ENCODE peak calls at places on chromosomes 3 and 15, in ten cellular contexts. I, O, R, J, D, T, B, V, P and M are unnamed samples. For H3K36me3 and H3K4me1, the result is how much of the 10 kb centered on the place peaks cover.

GRCh38 chr3:120324185-120324584 is 25.0 kb downstream of the LRRC58 start:
- DNase-seq in B (no peak), V (no peak), I (no peak), J (no peak), O (peak), R (no peak), T (no peak), D (no peak), P (no peak), M (no peak)

GRCh38 chr15:40118473-40118872 is 9.8 kb upstream of the BMF start:
- DNase-seq in T (no peak), R (no peak), J (no peak), I (no peak), P (no peak), V (no peak), B (no peak), O (peak), D (peak), M (no peak)

GRCh38 chr3:194322701-194323174 is 28.4 kb downstream of the CPN2 start:
- DNase-seq in I (no peak), P (no peak), R (no peak), B (peak), T (no peak), D (no peak), V (no peak), O (peak), J (peak), M (no peak)

GRCh38 chr15:77589839-77590238 is 42.9 kb downstream of the LINGO1 start:
- DNase-seq in T (no peak), J (no peak), P (no peak), B (no peak), D (no peak), O (no peak), I (peak), R (peak), V (peak), M (no peak)

GRCh38 chr3:188202358-188203138 is 48.6 kb downstream of the LPP start:
- DNase-seq in R (no peak), O (no peak), J (no peak), I (no peak), T (no peak), P (no peak), V (no peak), B (no peak), D (peak), M (no peak)

GRCh38 chr15:42788725-42789124 is 51.8 kb upstream of the CDAN1 start:
- DNase-seq in J (no peak), T (no peak), D (no peak), R (no peak), P (no peak), O (no peak), V (no peak), B (no peak), I (no peak), M (no peak)

GRCh38 chr3:170278632-170279031 is 56.4 kb downstream of the PRKCI start:
- DNase-seq in T (no peak), J (no peak), R (no peak), V (no peak), D (no peak), P (no peak), B (no peak), O (no peak), I (no peak), M (no peak)

GRCh38 chr3:41898631-41899030 is 63.3 kb downstream of the ULK4 start:
- DNase-seq in V (no peak), B (no peak), D (no peak), R (no peak), I (no peak), O (no peak), P (no peak), J (no peak), T (no peak), M (no peak)

GRCh38 chr15:71761649-71762048 is 48.7 kb upstream of the NR2E3 start:
- DNase-seq in T (no peak), O (peak), P (no peak), B (no peak), V (no peak), I (peak), D (no peak), R (peak), J (peak), M (peak)

GRCh38 chr3:85303156-85303555 is 344.4 kb downstream of the CADM2 start:
- DNase-seq in I (no peak), O (no peak), P (no peak), V (no peak), R (no peak), B (no peak), D (no peak), T (no peak), J (no peak), M (no peak)

GRCh38 chr3:12993623-12994356 is 79.4 kb downstream of the IQSEC1 start:
- DNase-seq in D (peak), I (no peak), P (no peak), J (no peak), B (peak), T (peak), O (no peak), R (peak), V (no peak), M (no peak)

GRCh38 chr15:98889930-98890695 is 117.5 kb downstream of the PGPEP1L start:
- DNase-seq in D (no peak), T (no peak), B (no peak), V (no peak), J (no peak), I (no peak), O (peak), R (peak), P (no peak), M (no peak)

GRCh38 chr3:38084019-38084968 is 45.3 kb downstream of the DLEC1 start:
- DNase-seq in O (peak), D (peak), B (peak), I (no peak), J (no peak), T (no peak), R (no peak), P (no peak), V (no peak), M (peak)

GRCh38 chr3:32155117-32155516 is 48.7 kb downstream of the GPD1L start:
- DNase-seq in O (no peak), B (no peak), P (no peak), J (no peak), T (no peak), D (no peak), R (no peak), V (no peak), I (no peak), M (no peak)

GRCh38 chr15:78334845-78335244 is 5.3 kb upstream of the CRABP1 start:
- DNase-seq in O (no peak), I (no peak), B (no peak), J (no peak), P (no peak), V (no peak), D (no peak), T (no peak), R (no peak), M (no peak)

GRCh38 chr15:29242466-29243242 is 27.0 kb downstream of the NSMCE3 start:
- DNase-seq in T (no peak), J (no peak), R (no peak), D (no peak), B (no peak), V (no peak), I (no peak), P (no peak), O (no peak), M (no peak)

GRCh38 chr15:75785771-75786563 is 57.3 kb upstream of the UBE2Q2 start:
- DNase-seq in O (peak), B (no peak), V (no peak), R (peak), J (no peak), D (peak), P (no peak), T (no peak), I (no peak), M (no peak)

GRCh38 chr3:116001063-116001765 is 377.9 kb downstream of the GAP43 start:
- DNase-seq in T (no peak), J (no peak), O (peak), V (no peak), D (no peak), I (no peak), R (no peak), P (no peak), B (no peak), M (no peak)

GRCh38 chr3:20648294-20648693 is 462.3 kb upstream of the SGO1 start:
- DNase-seq in J (no peak), R (peak), P (no peak), V (no peak), D (no peak), I (no peak), T (no peak), B (no peak), O (peak), M (no peak)

GRCh38 chr3:24264748-24265158 is 229.9 kb downstream of the THRB start:
- DNase-seq in J (no peak), D (no peak), P (no peak), O (peak), R (peak), V (no peak), B (no peak), T (no peak), I (no peak), M (no peak)

GRCh38 chr3:71121429-71122167 is 461.9 kb downstream of the FOXP1 start:
- DNase-seq in R (no peak), O (peak), P (no peak), J (no peak), T (no peak), B (no peak), V (no peak), I (no peak), D (no peak), M (no peak)

GRCh38 chr3:142523921-142524566 is 54.5 kb downstream of the ATR start:
- DNase-seq in D (no peak), I (no peak), B (no peak), O (peak), P (no peak), J (no peak), V (no peak), T (no peak), R (no peak), M (no peak)

GRCh38 chr3:71542548-71543370 is 40.8 kb downstream of the FOXP1 start:
- DNase-seq in P (peak), O (peak), D (no peak), R (peak), J (no peak), V (peak), T (peak), B (peak), I (peak), M (peak)

GRCh38 chr3:52811452-52812011 is 16.9 kb downstream of the ITIH3 start:
- DNase-seq in O (no peak), J (peak), I (no peak), D (no peak), B (no peak), T (no peak), R (no peak), P (no peak), V (no peak), M (no peak)

GRCh38 chr3:134464693-134465385 is 20.9 kb downstream of the ANAPC13 start:
- DNase-seq in P (no peak), R (no peak), B (no peak), O (no peak), T (no peak), J (no peak), V (no peak), I (no peak), D (peak), M (no peak)

GRCh38 chr3:23304424-23304823 is 101.3 kb downstream of the UBE2E2 start:
- DNase-seq in T (no peak), V (no peak), I (no peak), O (peak), P (no peak), J (no peak), R (no peak), B (no peak), D (no peak), M (no peak)

GRCh38 chr15:89333011-89333860 is 1.4 kb downstream of the POLG start:
- DNase-seq in J (no peak), R (no peak), P (no peak), T (no peak), B (no peak), D (peak), O (no peak), V (no peak), I (no peak), M (no peak)

GRCh38 chr15:62120776-62121175 is 44.3 kb downstream of the C2CD4B start:
- DNase-seq in J (no peak), V (no peak), O (no peak), T (no peak), R (no peak), D (no peak), B (no peak), P (no peak), I (no peak), M (no peak)

GRCh38 chr3:150691414-150692040 is 12.2 kb downstream of the ERICH6 start:
- DNase-seq in O (no peak), B (no peak), D (no peak), V (no peak), I (no peak), R (no peak), P (no peak), T (no peak), J (no peak), M (no peak)

GRCh38 chr3:112845772-112846171 is 892 bp downstream of the CD200R1L start:
- DNase-seq in B (no peak), J (no peak), V (no peak), P (no peak), I (no peak), R (no peak), D (no peak), T (no peak), O (no peak), M (no peak)

GRCh38 chr15:52790166-52790708 is at the start of gene ONECUT1:
- DNase-seq in J (peak), D (peak), I (peak), O (peak), V (no peak), R (peak), B (peak), P (peak), T (peak), M (peak)

GRCh38 chr15:68730491-68731317 is 90.0 kb downstream of the ANP32A start:
- DNase-seq in R (peak), V (no peak), I (peak), O (peak), T (peak), P (peak), B (no peak), J (no peak), D (peak), M (no peak)

GRCh38 chr3:38623539-38623938 is 25.9 kb downstream of the SCN5A start:
- DNase-seq in J (no peak), R (no peak), I (no peak), V (no peak), D (peak), T (no peak), P (no peak), O (no peak), B (no peak), M (no peak)

GRCh38 chr15:28919201-28919627 is 33.4 kb downstream of the APBA2 start:
- DNase-seq in D (peak), I (no peak), J (no peak), B (no peak), O (no peak), P (no peak), R (no peak), T (no peak), V (no peak), M (no peak)

GRCh38 chr3:113532698-113533533 is 561 bp downstream of the SIDT1 start:
- DNase-seq in D (peak), B (peak), T (peak), P (no peak), V (no peak), J (peak), O (peak), I (peak), R (peak), M (peak)

GRCh38 chr3:165884518-165884917 is 47.3 kb upstream of the BCHE start:
- DNase-seq in V (no peak), I (no peak), J (no peak), T (no peak), R (no peak), B (no peak), D (no peak), P (no peak), O (peak), M (no peak)

GRCh38 chr3:22777834-22778233 is 425.3 kb upstream of the UBE2E2 start:
- DNase-seq in R (no peak), B (no peak), T (no peak), O (no peak), J (no peak), P (no peak), V (no peak), I (no peak), D (no peak), M (no peak)

GRCh38 chr3:39285333-39285732 is 5.5 kb upstream of the CX3CR1 start:
- DNase-seq in D (no peak), O (no peak), I (no peak), R (no peak), B (no peak), J (no peak), T (no peak), V (no peak), P (no peak), M (no peak)

GRCh38 chr15:90315276-90315982 is 36.7 kb upstream of the ZNF774 start:
- DNase-seq in J (peak), T (peak), D (no peak), I (peak), O (peak), R (peak), B (peak), P (peak), V (peak), M (peak)

DNA sequence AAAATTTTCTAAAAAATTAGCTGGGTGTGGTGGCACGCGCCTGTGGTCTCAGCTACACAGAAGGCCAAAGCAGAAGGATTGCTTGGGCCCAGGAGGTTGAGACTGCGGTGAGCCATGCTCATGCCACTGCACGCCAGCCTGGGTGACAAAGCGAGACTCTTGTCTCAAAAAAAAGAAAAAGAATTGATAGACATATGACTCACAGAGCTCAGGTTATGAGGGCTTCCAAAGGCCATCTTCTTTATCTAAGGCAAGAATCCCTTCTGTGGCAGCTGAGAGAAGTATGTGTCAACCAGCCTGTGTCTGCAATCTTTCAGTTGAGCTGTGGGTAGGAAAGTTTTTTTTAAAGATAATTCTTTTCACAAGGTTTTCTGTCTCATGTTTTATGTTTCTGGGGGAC is 53.9 kb downstream of the MRPS25 start:
- DNase-seq in I (no peak), J (no peak), R (no peak), D (no peak), P (no peak), B (no peak), V (no peak), T (no peak), O (peak), M (no peak)
- H3K36me3 ChIP-seq in I (half or more), J (under half), R (under half), D (half or more), P (under half), B (under half), V (under half), T (under half), O (under half), M (under half)

DNA sequence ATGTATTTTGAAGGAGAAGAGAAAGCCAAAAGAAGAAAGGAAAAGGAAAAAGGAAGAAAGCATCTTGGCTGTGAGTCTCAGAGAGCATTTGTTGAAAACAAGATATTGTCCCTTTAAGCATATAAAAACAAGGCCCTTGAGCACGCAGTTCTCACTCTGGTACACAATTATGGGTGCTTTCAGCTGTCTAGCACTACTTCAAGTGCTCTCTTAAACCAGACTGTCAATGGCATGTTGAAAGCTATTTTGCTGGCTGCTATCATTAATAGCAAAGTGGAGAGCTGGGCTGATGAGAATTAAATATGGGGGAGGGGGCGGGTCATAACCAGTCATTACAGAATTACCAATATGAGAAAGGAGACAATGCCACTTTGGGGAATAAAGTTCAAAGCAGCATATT is 9.3 kb downstream of the TLE3 start:
- DNase-seq in B (no peak), T (no peak), I (no peak), R (no peak), J (no peak), P (no peak), O (no peak), V (no peak), D (no peak), M (no peak)
- H3K4me1 ChIP-seq in B (under half), T (half or more), I (under half), R (under half), J (under half), P (half or more), O (under half), V (under half), D (half or more), M (under half)

DNA sequence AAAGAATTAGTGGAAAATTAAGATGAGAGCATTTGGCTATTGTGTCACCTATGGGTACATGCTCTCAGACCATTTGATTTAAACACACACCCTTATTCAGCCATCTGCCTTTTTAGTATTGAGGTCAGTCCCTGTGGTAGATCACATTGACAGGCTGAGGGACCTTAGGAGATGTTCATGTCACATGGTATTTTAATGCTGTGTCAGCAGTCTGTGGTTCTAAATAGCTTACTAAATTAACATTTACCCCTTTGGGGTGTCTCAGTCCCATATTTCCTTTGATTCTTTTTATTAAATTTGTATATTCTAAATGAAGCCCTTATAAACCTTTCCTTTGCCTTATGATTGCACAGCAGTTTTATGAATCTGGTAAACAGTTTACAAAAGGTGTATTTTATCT is 2.3 kb downstream of the RBM5 start:
- DNase-seq in R (no peak), I (no peak), D (no peak), O (no peak), P (no peak), J (no peak), T (no peak), B (no peak), V (no peak), M (no peak)
- H3K36me3 ChIP-seq in R (under half), I (half or more), D (half or more), O (under half), P (half or more), J (half or more), T (under half), B (half or more), V (under half), M (under half)

DNA sequence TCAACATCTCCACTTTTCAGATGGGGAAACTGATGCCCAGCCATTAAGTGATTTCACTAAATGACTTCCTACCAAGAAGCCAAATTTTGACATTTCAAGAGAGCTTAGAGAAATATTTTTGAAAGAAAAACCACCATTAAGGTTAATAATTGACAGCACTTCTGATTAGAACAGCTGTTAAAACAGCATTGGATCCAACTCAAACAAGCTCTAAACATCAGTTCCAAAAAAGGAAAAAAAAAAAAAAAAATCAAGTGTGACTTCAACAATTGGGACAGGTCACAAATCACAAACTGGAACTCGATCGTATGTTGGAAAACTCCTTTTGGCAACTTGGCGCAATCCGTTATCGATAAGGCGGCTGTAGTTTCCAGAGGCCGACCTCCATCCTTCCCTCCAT is 17.9 kb downstream of the TLE3 start:
- DNase-seq in J (no peak), P (no peak), D (no peak), T (no peak), B (no peak), O (no peak), R (no peak), I (no peak), V (no peak), M (no peak)
- H3K4me1 ChIP-seq in J (under half), P (under half), D (under half), T (under half), B (under half), O (under half), R (under half), I (under half), V (under half), M (under half)

GRCh38 chr15:56844892-56845291 is 73.6 kb upstream of the TCF12 start:
- DNase-seq in O (no peak), P (no peak), B (no peak), J (no peak), V (no peak), T (no peak), R (peak), I (no peak), D (no peak), M (no peak)
- H3K36me3 ChIP-seq in O (under half), P (under half), B (under half), J (under half), V (under half), T (under half), R (under half), I (under half), D (under half), M (under half)

GRCh38 chr3:181727122-181728036 is 15.7 kb downstream of the SOX2 start:
- DNase-seq in R (no peak), V (no peak), T (no peak), I (no peak), P (no peak), O (peak), B (no peak), D (peak), J (no peak), M (no peak)

GRCh38 chr3:181728470-181728869 is 16.7 kb downstream of the SOX2 start:
- DNase-seq in T (no peak), I (no peak), P (no peak), B (no peak), O (no peak), D (no peak), V (no peak), J (no peak), R (no peak), M (no peak)

GRCh38 chr3:181730934-181731333 is 19.2 kb downstream of the SOX2 start:
- DNase-seq in D (no peak), J (no peak), B (no peak), O (no peak), P (no peak), T (no peak), R (no peak), I (no peak), V (no peak), M (no peak)

GRCh38 chr3:181730364-181730763 is 18.6 kb downstream of the SOX2 start:
- DNase-seq in I (no peak), B (no peak), O (no peak), R (no peak), D (no peak), T (no peak), J (no peak), V (no peak), P (no peak), M (no peak)

GRCh38 chr3:181729071-181729915 is 17.6 kb downstream of the SOX2 start:
- DNase-seq in B (no peak), T (no peak), J (no peak), R (no peak), V (no peak), P (no peak), I (no peak), D (no peak), O (peak), M (no peak)
- H3K4me1 ChIP-seq in B (under half), T (under half), J (under half), R (under half), V (under half), P (under half), I (under half), D (under half), O (under half), M (under half)